ENCODE peak calls at places on chromosomes 13 and 19, in five cellular contexts. M is HCT116, H is astrocyte, D is mammary epithelial cell, T is neural progenitor cell. E is an unnamed sample.

GRCh38 chr19:49807174-49807830 is 5.8 kb downstream of the FUZ start:
- DNase-seq in M (no peak), H (no peak), D (no peak), T (no peak), E (no peak)

GRCh38 chr13:63910406-63910957 is 2494.8 kb upstream of the PCDH20 start:
- DNase-seq in M (no peak), H (peak), D (no peak), T (peak), E (peak)

GRCh38 chr19:1324792-1325567 is 39.3 kb downstream of the EFNA2 start:
- DNase-seq in M (peak), H (peak), D (peak), T (no peak), E (peak)

GRCh38 chr19:4676955-4677731 is 7.0 kb upstream of the MYDGF start:
- DNase-seq in M (peak), H (no peak), D (no peak), T (peak), E (peak)

GRCh38 chr19:10872551-10873107 is 1.3 kb downstream of the CARM1 start:
- DNase-seq in M (no peak), H (no peak), D (no peak), T (no peak), E (peak)

GRCh38 chr13:29946093-29946492 is 95.7 kb upstream of the UBL3 start:
- DNase-seq in M (no peak), H (no peak), D (no peak), T (no peak), E (no peak)

GRCh38 chr19:51359294-51359693 is 6.9 kb downstream of the ETFB start:
- DNase-seq in M (no peak), H (peak), D (peak), T (no peak), E (no peak)

GRCh38 chr13:110560606-110561334 is 752 bp downstream of the RAB20 start:
- DNase-seq in M (no peak), H (no peak), D (peak), T (peak), E (peak)

GRCh38 chr13:78499802-78500201 is 103.5 kb downstream of the POU4F1 start:
- DNase-seq in M (no peak), H (no peak), D (no peak), T (peak), E (no peak)

GRCh38 chr13:100540621-100541020 is 48.0 kb downstream of the GGACT start:
- DNase-seq in M (no peak), H (no peak), D (no peak), T (no peak), E (no peak)

GRCh38 chr13:100707818-100708740 is 33.5 kb upstream of the TMTC4 start:
- DNase-seq in M (no peak), H (peak), D (peak), T (no peak), E (no peak)

GRCh38 chr13:36163809-36164308 is 32.7 kb upstream of the DCLK1 start:
- DNase-seq in M (no peak), H (peak), D (peak), T (no peak), E (no peak)

DNA sequence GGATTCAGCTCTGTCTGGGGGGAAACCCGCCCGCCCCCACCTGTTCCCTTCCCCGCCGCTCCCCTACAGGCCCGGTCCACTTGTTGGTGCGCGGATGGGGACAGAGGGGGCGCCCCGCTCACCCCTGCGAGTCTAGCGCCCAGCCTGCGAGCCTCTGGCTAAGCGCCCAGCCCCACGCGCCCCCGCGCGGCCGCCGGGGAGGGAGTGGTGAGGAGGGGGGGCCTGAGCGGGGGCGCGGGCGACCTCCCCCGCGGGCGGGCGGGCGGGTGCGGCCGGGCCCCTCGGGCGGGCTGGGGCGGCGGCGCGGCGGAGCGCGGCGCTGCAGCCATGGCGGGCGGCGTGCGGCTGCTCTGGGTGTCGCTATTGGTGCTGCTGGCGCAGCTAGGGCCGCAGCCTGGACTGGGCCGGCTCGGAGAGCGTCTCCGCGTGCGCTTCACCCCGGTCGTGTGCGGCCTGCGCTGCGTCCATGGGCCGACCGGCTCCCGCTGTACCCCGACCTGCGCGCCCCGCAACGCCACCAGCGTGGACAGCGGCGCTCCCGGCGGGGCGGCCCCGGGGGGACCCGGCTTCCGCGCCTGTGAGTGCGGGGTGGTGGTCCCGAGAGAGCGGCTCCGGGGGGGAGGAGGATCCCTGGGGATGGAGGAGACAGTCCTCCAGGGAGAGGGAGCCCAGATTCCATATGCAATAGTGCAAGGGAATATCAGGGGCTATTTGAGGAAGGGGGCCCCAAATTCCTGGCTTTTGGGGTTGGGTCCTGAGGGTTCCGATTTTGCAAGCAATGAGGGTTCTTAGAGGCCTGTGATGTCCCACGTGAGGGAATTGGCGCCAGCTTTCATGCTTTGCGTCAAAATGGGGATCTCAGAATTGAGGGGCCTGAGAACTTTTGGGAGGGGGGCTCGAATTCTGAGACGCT is at the start of gene LTBP4:
- DNase-seq in M (no peak), H (no peak), D (no peak), T (peak), E (no peak)
- TF ChIP-seq EZH2 in M (no peak), H (no peak), D (no peak), T (peak), E (no peak)

GRCh38 chr19:32675720-32676185 is at the start of gene RGS9BP:
- DNase-seq in M (no peak), H (peak), D (no peak), T (peak), E (peak)
- TF ChIP-seq EZH2 in M (no peak), H (no peak), D (peak), T (no peak), E (no peak)

GRCh38 chr13:23134542-23134941 is 46.2 kb upstream of the SGCG start:
- DNase-seq in M (no peak), H (no peak), D (no peak), T (no peak), E (no peak)
- TF ChIP-seq EZH2 in M (no peak), H (no peak), D (no peak), T (no peak), E (no peak)

GRCh38 chr19:17872251-17873001 is 681 bp downstream of the SLC5A5 start:
- DNase-seq in M (no peak), H (no peak), D (no peak), T (no peak), E (no peak)

GRCh38 chr19:17871878-17872250 is at the start of gene SLC5A5:
- DNase-seq in M (no peak), H (no peak), D (no peak), T (peak), E (no peak)

GRCh38 chr19:17868669-17869068 is 3.1 kb upstream of the SLC5A5 start:
- DNase-seq in M (no peak), H (no peak), D (no peak), T (no peak), E (no peak)

GRCh38 chr19:17869114-17869608 is 2.6 kb upstream of the SLC5A5 start:
- DNase-seq in M (no peak), H (no peak), D (no peak), T (no peak), E (no peak)

DNA sequence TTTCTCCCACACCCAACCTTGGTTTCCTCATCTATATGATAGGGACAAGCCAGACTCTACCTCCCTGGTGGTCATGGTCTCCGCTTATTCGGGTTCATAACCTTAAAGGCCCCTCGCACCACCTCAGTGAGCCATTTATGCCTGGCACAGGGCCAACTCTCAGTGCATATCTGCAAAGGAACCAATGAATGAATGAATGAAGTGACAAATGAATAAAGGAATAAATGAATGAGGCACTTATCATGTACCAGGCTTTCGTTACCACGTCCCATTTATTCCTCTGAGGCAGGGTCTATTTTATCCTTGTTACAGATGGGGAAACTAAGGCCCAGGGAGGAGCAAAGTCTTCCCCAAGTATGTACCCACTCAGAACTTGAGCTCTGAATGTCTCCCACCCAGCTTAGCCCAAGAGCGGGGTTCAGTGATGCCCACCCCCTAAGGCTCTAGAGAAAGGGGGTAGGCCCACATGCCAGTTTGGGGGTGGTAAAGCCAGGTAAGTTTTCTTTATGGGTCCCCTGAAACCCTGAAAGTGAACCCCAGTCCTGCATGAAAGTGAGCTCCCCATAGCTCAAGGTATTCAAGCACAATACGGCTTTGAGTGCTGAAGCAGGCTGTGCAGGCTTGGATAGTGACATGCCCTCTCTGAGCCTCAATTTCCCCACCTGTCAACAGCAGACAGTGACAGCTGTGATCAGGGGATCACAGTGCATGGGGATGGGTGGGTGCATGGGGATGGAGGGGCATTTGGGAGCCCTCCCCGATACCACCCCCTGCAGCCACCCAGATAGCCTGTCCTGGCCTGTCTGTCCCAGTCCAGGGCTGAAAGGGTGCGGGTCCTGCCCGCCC is 490 bp upstream of the SLC5A5 start:
- DNase-seq in M (no peak), H (no peak), D (no peak), T (no peak), E (no peak)
- TF ChIP-seq EZH2 in M (no peak), H (no peak), D (peak), T (no peak), E (no peak)

GRCh38 chr13:113152894-113153809 is 5.3 kb upstream of the PROZ start:
- DNase-seq in M (no peak), H (peak), D (no peak), T (peak), E (no peak)
- TF ChIP-seq EZH2 in M (no peak), H (no peak), D (no peak), T (peak), E (no peak)

GRCh38 chr19:40513345-40513678 is 46.5 kb downstream of the SPTBN4 start:
- DNase-seq in M (no peak), H (no peak), D (no peak), T (no peak), E (no peak)

GRCh38 chr19:40512473-40513344 is 45.9 kb downstream of the SPTBN4 start:
- DNase-seq in M (no peak), H (no peak), D (peak), T (peak), E (no peak)

GRCh38 chr19:40512110-40512472 is 45.3 kb downstream of the SPTBN4 start:
- DNase-seq in M (no peak), H (no peak), D (no peak), T (no peak), E (no peak)

GRCh38 chr19:40510526-40511115 is 43.8 kb downstream of the SPTBN4 start:
- DNase-seq in M (no peak), H (peak), D (no peak), T (no peak), E (no peak)

DNA sequence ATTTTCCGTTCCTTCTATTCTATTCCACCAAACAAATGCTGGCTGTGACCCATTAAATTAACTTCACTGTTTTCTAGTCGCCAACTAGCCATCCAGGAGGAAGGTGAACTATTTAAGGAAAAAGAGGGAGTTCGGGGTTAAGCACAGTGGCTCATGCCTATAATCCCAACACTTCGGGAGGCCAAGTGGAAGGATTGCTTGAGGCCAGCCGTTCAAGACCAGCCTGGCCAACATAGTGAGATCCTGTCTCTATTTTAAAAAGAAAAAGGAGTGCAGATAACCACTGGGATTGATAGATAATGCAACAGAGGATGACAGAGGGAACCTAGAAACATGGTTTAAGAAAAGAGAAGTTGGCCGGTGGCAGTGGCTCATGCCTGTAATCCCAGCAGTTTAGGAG is 44.7 kb downstream of the SPTBN4 start:
- DNase-seq in M (no peak), H (no peak), D (no peak), T (no peak), E (no peak)
- TF ChIP-seq EZH2 in M (no peak), H (no peak), D (no peak), T (no peak), E (no peak)

DNA sequence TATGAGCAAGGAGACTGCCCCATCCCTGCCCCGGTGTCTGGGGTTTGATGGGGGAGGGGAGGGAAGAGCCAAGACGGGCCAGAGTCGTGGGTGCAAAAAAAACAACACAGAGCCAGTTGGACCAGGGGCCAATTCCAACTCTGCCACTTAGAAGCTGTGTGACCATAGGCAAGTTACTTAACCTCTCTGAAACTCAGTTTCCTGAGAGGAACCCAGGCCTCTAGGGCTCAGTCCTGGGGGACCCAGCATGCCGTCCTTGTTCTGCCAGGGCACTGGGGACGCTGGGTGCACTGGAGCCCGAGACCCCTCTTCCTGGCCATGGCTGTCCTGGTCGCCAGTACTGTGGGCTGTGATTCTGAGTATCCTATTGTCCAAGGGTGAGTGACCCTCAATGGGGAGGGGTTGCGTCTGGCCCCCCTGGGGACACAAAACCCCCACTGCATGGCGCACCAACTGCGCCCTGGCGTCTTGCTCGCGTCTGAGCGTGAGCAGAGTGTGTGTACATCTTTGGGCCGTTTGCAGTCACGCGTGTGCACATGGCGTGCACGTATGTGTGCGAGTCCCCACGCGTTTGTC is 24.6 kb downstream of the CLEC4M start:
- DNase-seq in M (no peak), H (no peak), D (no peak), T (no peak), E (peak)
- TF ChIP-seq EZH2 in M (no peak), H (no peak), D (no peak), T (peak), E (peak)

GRCh38 chr13:112073245-112074138 is 6.5 kb downstream of the SOX1 start:
- DNase-seq in M (no peak), H (no peak), D (no peak), T (peak), E (no peak)

GRCh38 chr13:112071902-112072530 is 5.1 kb downstream of the SOX1 start:
- DNase-seq in M (no peak), H (no peak), D (no peak), T (peak), E (no peak)

GRCh38 chr13:112071011-112071901 is 4.3 kb downstream of the SOX1 start:
- DNase-seq in M (no peak), H (no peak), D (no peak), T (peak), E (no peak)

GRCh38 chr13:112072531-112073244 is 5.7 kb downstream of the SOX1 start:
- DNase-seq in M (no peak), H (no peak), D (no peak), T (peak), E (no peak)

GRCh38 chr13:112074139-112074710 is 7.3 kb downstream of the SOX1 start:
- DNase-seq in M (no peak), H (no peak), D (no peak), T (peak), E (no peak)
- TF ChIP-seq EZH2 in M (no peak), H (no peak), D (no peak), T (no peak), E (peak)